ENCODE peak calls at places on chromosomes 16 and 17, in five cellular contexts. U is upper lobe of right lung, Z is cardiac muscle cell, Y is pancreas, I is NB4. V is an unnamed sample.

GRCh38 chr16:71885261-71885650 is 1.3 kb upstream of the ZNF821 start:
- DNase-seq in U (no peak), Z (no peak), Y (no peak), I (peak; percentile 55), V (no peak)

GRCh38 chr17:13003927-13004326 is 13.9 kb downstream of the ELAC2 start:
- DNase-seq in U (no peak), Z (no peak), Y (no peak), I (no peak), V (no peak)

GRCh38 chr17:70521821-70522256 is 352.5 kb downstream of the KCNJ2 start:
- DNase-seq in U (no peak), Z (no peak), Y (peak; percentile 46), I (no peak), V (peak; percentile 18)

GRCh38 chr17:48429638-48430586 is at the start of gene SKAP1:
- DNase-seq in U (peak; percentile 66), Z (no peak), Y (peak; percentile 50), I (no peak), V (no peak)

GRCh38 chr16:87183647-87184046 is 133.5 kb downstream of the C16orf95 start:
- DNase-seq in U (no peak), Z (no peak), Y (no peak), I (no peak), V (no peak)

GRCh38 chr17:17147821-17148220 is 58.3 kb downstream of the PLD6 start:
- DNase-seq in U (no peak), Z (no peak), Y (no peak), I (no peak), V (peak; percentile 35)

GRCh38 chr17:12726131-12726530 is 60.4 kb downstream of the MYOCD start:
- DNase-seq in U (no peak), Z (no peak), Y (no peak), I (no peak), V (no peak)

GRCh38 chr16:67195676-67196075 is 3.3 kb upstream of the ELMO3 start:
- DNase-seq in U (no peak), Z (no peak), Y (no peak), I (no peak), V (no peak)

GRCh38 chr17:27407916-27408846 is 48.1 kb upstream of the KSR1 start:
- DNase-seq in U (no peak), Z (peak; percentile 18), Y (no peak), I (no peak), V (peak; percentile 80)

GRCh38 chr16:23236983-23237382 is 54.4 kb downstream of the SCNN1G start:
- DNase-seq in U (no peak), Z (no peak), Y (no peak), I (no peak), V (no peak)
- TF ChIP-seq CTCF in U (no peak), Z (no peak), Y (no peak), I (no peak), V (no peak)

GRCh38 chr17:28744104-28744801 is 442 bp downstream of the TRAF4 start:
- DNase-seq in U (peak; percentile 87), Z (peak; percentile 69), Y (peak; percentile 79), I (peak; percentile 58), V (peak; percentile 53)
- H3K4me3 ChIP-seq in U (peak overlapping the region; percentile 77), Z (peak overlapping the region; percentile 88), Y (peak overlapping the region; percentile 63), I (peak overlapping the region; percentile 88), V (peak overlapping the region; percentile 94)

GRCh38 chr17:2939714-2940351 is 123.6 kb downstream of the OR1D5 start:
- DNase-seq in U (no peak), Z (no peak), Y (no peak), I (no peak), V (no peak)

GRCh38 chr17:2935622-2936021 is 127.8 kb downstream of the OR1D5 start:
- DNase-seq in U (no peak), Z (no peak), Y (no peak), I (no peak), V (no peak)

GRCh38 chr17:2936351-2936750 is 127.1 kb downstream of the OR1D5 start:
- DNase-seq in U (no peak), Z (no peak), Y (no peak), I (no peak), V (no peak)

GRCh38 chr17:2937331-2938003 is 125.9 kb downstream of the OR1D5 start:
- DNase-seq in U (no peak), Z (no peak), Y (no peak), I (no peak), V (no peak)

DNA sequence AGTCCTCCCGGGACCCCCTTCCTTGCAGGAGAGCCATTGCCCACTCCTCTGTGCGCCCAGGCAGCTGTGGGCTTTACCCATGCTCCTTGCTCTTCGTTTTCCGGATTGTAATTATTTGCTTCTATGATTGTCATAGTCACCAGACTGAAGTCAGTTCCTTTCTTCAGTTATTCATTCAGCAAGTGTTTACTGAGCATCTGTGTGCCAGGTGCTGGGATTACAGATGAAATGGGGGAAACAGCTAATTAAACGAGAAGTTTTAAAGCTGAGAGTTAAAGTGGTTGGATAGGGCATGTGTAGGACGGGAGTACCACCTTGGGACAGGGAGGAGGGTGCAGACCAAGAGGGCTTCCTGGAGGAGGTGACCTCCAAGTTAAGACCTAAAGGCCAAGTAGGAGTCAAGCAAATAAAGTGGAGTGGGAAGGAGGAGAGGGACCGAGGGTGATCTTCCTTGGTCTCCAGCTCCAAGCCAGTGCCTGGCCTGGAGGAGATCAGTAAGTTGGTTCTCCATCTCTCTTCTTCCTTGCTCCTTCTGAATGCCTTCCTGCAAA is 126.6 kb downstream of the OR1D5 start:
- DNase-seq in U (no peak), Z (no peak), Y (no peak), I (no peak), V (no peak)
- TF ChIP-seq CTCF in U (no peak), Z (no peak), Y (no peak), I (no peak), V (no peak)

GRCh38 chr16:56930516-56931252 is 1.3 kb upstream of the HERPUD1 start:
- DNase-seq in U (no peak), Z (no peak), Y (no peak), I (no peak), V (no peak)
- H3K4me3 ChIP-seq in U (no peak overlapping the region), Z (no peak overlapping the region), Y (no peak overlapping the region), I (no peak overlapping the region), V (no peak overlapping the region)

GRCh38 chr16:88392111-88392510 is 9.4 kb downstream of the ZNF469 start:
- DNase-seq in U (no peak), Z (no peak), Y (no peak), I (no peak), V (no peak)
- TF ChIP-seq CTCF in U (no peak), Z (no peak), Y (no peak), I (no peak), V (no peak)

V was measured in fibroblast of pulmonary artery.